ENCODE peak calls at places on chromosomes 11 and 22, in ten cellular contexts. J is neural progenitor cell; C is psoas muscle; D is left ventricle myocardium inferior; O is cardiac muscle cell; Q is CD4-positive, CD25-positive, alpha-beta regulatory T cell; P is adipocyte; E is left lung; V is AG04450; F is ovary. Y is an unnamed sample. For H3K9me3, the result is how much of the 10 kb centered on the place peaks cover.

GRCh38 chr11:128731041-128731663 is 37.3 kb downstream of the FLI1 start:
- DNase-seq in J (no peak), C (no peak), D (no peak), O (no peak), Q (no peak), P (no peak), E (no peak), V (no peak), F (no peak), Y (no peak)

GRCh38 chr22:17007257-17007656 is 765 bp downstream of the GAB4 start:
- DNase-seq in J (no peak), C (no peak), D (no peak), O (no peak), Q (no peak), P (no peak), E (no peak), V (no peak), F (no peak), Y (no peak)

GRCh38 chr22:44351685-44352377 is 39.1 kb upstream of the SHISAL1 start:
- DNase-seq in J (peak), C (no peak), D (no peak), O (peak), Q (no peak), P (peak), E (peak), V (peak), F (peak), Y (no peak)

GRCh38 chr22:29083576-29084566 is 11.0 kb downstream of the KREMEN1 start:
- DNase-seq in J (no peak), C (no peak), D (no peak), O (peak), Q (no peak), P (no peak), E (peak), V (no peak), F (no peak), Y (no peak)

GRCh38 chr22:49685686-49686085 is 142.0 kb downstream of the BRD1 start:
- DNase-seq in J (no peak), C (no peak), D (no peak), O (no peak), Q (no peak), P (no peak), E (no peak), V (no peak), F (no peak), Y (no peak)

GRCh38 chr11:68673291-68673930 is 10.9 kb upstream of the GAL start:
- DNase-seq in J (no peak), C (no peak), D (no peak), O (peak), Q (no peak), P (no peak), E (peak), V (no peak), F (no peak), Y (no peak)

GRCh38 chr22:24416095-24416494 is 11.3 kb upstream of the ADORA2A start:
- DNase-seq in J (no peak), C (no peak), D (no peak), O (no peak), Q (no peak), P (no peak), E (no peak), V (no peak), F (no peak), Y (no peak)

GRCh38 chr22:38740754-38741153 is 15.0 kb downstream of the SUN2 start:
- DNase-seq in J (no peak), C (no peak), D (no peak), O (no peak), Q (no peak), P (no peak), E (peak), V (no peak), F (no peak), Y (no peak)

GRCh38 chr22:42967933-42968332 is 47.0 kb downstream of the PACSIN2 start:
- DNase-seq in J (no peak), C (peak), D (peak), O (no peak), Q (no peak), P (no peak), E (peak), V (no peak), F (no peak), Y (no peak)

GRCh38 chr11:64206457-64207246 is at the start of gene FERMT3:
- DNase-seq in J (no peak), C (peak), D (peak), O (no peak), Q (peak), P (no peak), E (peak), V (no peak), F (no peak), Y (peak)

GRCh38 chr11:72553748-72554147 is 119.4 kb upstream of the CLPB start:
- DNase-seq in J (peak), C (no peak), D (no peak), O (peak), Q (peak), P (no peak), E (no peak), V (no peak), F (no peak), Y (no peak)

GRCh38 chr11:119481667-119482400 is 58.9 kb upstream of the THY1 start:
- DNase-seq in J (no peak), C (no peak), D (no peak), O (no peak), Q (no peak), P (no peak), E (peak), V (no peak), F (no peak), Y (no peak)

GRCh38 chr22:11253000-11253511 is 4274.9 kb upstream of the OR11H1 start:
- DNase-seq in J (no peak), C (peak), D (no peak), O (no peak), Q (no peak), P (no peak), E (peak), V (no peak), F (peak), Y (peak)

GRCh38 chr11:86800076-86800955 is at the start of gene PRSS23:
- DNase-seq in J (peak), C (peak), D (peak), O (peak), Q (no peak), P (peak), E (peak), V (no peak), F (peak), Y (no peak)

GRCh38 chr11:58832246-58832645 is 12.3 kb downstream of the GLYATL2 start:
- DNase-seq in J (no peak), C (no peak), D (no peak), O (no peak), Q (no peak), P (no peak), E (no peak), V (no peak), F (no peak), Y (no peak)

GRCh38 chr22:31436132-31436531 is 36.7 kb downstream of the DRG1 start:
- DNase-seq in J (no peak), C (no peak), D (no peak), O (peak), Q (no peak), P (peak), E (no peak), V (no peak), F (no peak), Y (no peak)

GRCh38 chr11:69122642-69123431 is 32.9 kb upstream of the SMIM38 start:
- DNase-seq in J (peak), C (peak), D (peak), O (peak), Q (peak), P (peak), E (peak), V (peak), F (peak), Y (peak)

GRCh38 chr11:2649400-2649799 is 50.4 kb downstream of the KCNQ1OT1 start:
- DNase-seq in J (no peak), C (no peak), D (no peak), O (no peak), Q (no peak), P (no peak), E (no peak), V (no peak), F (no peak), Y (no peak)
- H3K9me3 ChIP-seq in J (under half), C (half or more), D (half or more), O (under half), Q (under half), P (half or more), E (under half), V (half or more), F (under half), Y (under half)

GRCh38 chr11:50187220-50187619 is 154.5 kb downstream of the OR4C45 start:
- DNase-seq in J (no peak), C (no peak), D (no peak), O (no peak), Q (no peak), P (no peak), E (no peak), V (no peak), F (no peak), Y (no peak)
- H3K9me3 ChIP-seq in J (under half), C (under half), D (under half), O (under half), Q (under half), P (under half), E (under half), V (under half), F (under half), Y (under half)

GRCh38 chr22:23062616-23063538 is 7.4 kb upstream of the GNAZ start:
- DNase-seq in J (no peak), C (no peak), D (no peak), O (no peak), Q (no peak), P (no peak), E (no peak), V (no peak), F (peak), Y (no peak)
- H3K9me3 ChIP-seq in J (under half), C (under half), D (under half), O (under half), Q (under half), P (under half), E (under half), V (under half), F (under half), Y (under half)

GRCh38 chr22:47633111-47633510 is 870.7 kb downstream of the TBC1D22A start:
- DNase-seq in J (no peak), C (no peak), D (no peak), O (no peak), Q (no peak), P (no peak), E (no peak), V (no peak), F (no peak), Y (no peak)

GRCh38 chr22:47629791-47630655 is 867.6 kb downstream of the TBC1D22A start:
- DNase-seq in J (no peak), C (no peak), D (no peak), O (no peak), Q (no peak), P (no peak), E (no peak), V (no peak), F (no peak), Y (no peak)

GRCh38 chr22:47630741-47631534 is 868.5 kb downstream of the TBC1D22A start:
- DNase-seq in J (no peak), C (no peak), D (no peak), O (no peak), Q (no peak), P (no peak), E (no peak), V (no peak), F (no peak), Y (no peak)

GRCh38 chr22:47632646-47633045 is 870.2 kb downstream of the TBC1D22A start:
- DNase-seq in J (no peak), C (no peak), D (no peak), O (no peak), Q (no peak), P (no peak), E (no peak), V (no peak), F (no peak), Y (no peak)

GRCh38 chr22:47631571-47632102 is 869.2 kb downstream of the TBC1D22A start:
- DNase-seq in J (no peak), C (no peak), D (no peak), O (no peak), Q (no peak), P (no peak), E (no peak), V (no peak), F (no peak), Y (no peak)
- H3K9me3 ChIP-seq in J (under half), C (under half), D (under half), O (under half), Q (under half), P (under half), E (under half), V (half or more), F (under half), Y (under half)